ENCODE peak calls at places on chromosomes 6 and 20, in four cellular contexts. C is colonic mucosa, R is cardiac fibroblast, L is heart right ventricle. K is an unnamed sample.

GRCh38 chr20:56409521-56409920 is 2.5 kb upstream of the CASS4 start:
- DNase-seq in C (no peak), R (peak; percentile 90), L (no peak), K (no peak)

GRCh38 chr6:20404641-20405032 is 3.0 kb downstream of the E2F3 start:
- DNase-seq in C (peak; percentile 56), R (peak; percentile 81), L (no peak), K (peak; percentile 66)

GRCh38 chr6:5175195-5175594 is 85.6 kb downstream of the LYRM4 start:
- DNase-seq in C (no peak), R (peak; percentile 32), L (no peak), K (no peak)

GRCh38 chr6:47034421-47034820 is 7.7 kb downstream of the ADGRF1 start:
- DNase-seq in C (no peak), R (peak; percentile 10), L (no peak), K (no peak)

GRCh38 chr6:4550227-4550597 is 226.0 kb upstream of the CDYL start:
- DNase-seq in C (no peak), R (no peak), L (no peak), K (no peak)

GRCh38 chr6:107823047-107823557 is 1.0 kb downstream of the SCML4 start:
- DNase-seq in C (no peak), R (no peak), L (no peak), K (peak; percentile 24)

GRCh38 chr6:82910394-82910793 is 155.2 kb downstream of the UBE3D start:
- DNase-seq in C (no peak), R (no peak), L (no peak), K (no peak)

GRCh38 chr6:137493218-137494038 is 766 bp downstream of the OLIG3 start:
- DNase-seq in C (peak; percentile 41), R (no peak), L (no peak), K (peak; percentile 30)

GRCh38 chr6:9927271-9927670 is 487.6 kb downstream of the TFAP2A start:
- DNase-seq in C (no peak), R (no peak), L (no peak), K (no peak)

GRCh38 chr6:25312703-25313102 is 33.5 kb downstream of the CARMIL1 start:
- DNase-seq in C (no peak), R (peak; percentile 84), L (no peak), K (no peak)
- TF ChIP-seq CTCF in C (no peak), R (no peak), L (no peak), K (no peak)

GRCh38 chr6:88232753-88233152 is 66.6 kb upstream of the CNR1 start:
- DNase-seq in C (no peak), R (no peak), L (no peak), K (no peak)

GRCh38 chr6:88238901-88239300 is 72.8 kb upstream of the CNR1 start:
- DNase-seq in C (no peak), R (no peak), L (no peak), K (no peak)

GRCh38 chr6:88236961-88237360 is 70.8 kb upstream of the CNR1 start:
- DNase-seq in C (no peak), R (no peak), L (no peak), K (no peak)

GRCh38 chr6:88238065-88238464 is 71.9 kb upstream of the CNR1 start:
- DNase-seq in C (peak; percentile 20), R (peak; percentile 55), L (no peak), K (peak; percentile 58)
- TF ChIP-seq CTCF in C (peak; percentile 29), R (peak; percentile 46), L (no peak), K (peak; percentile 79)

GRCh38 chr6:134686071-134686470 is 263.8 kb downstream of the ALDH8A1 start:
- DNase-seq in C (no peak), R (peak; percentile 54), L (no peak), K (no peak)

GRCh38 chr6:134692008-134692407 is 257.9 kb downstream of the ALDH8A1 start:
- DNase-seq in C (no peak), R (no peak), L (no peak), K (no peak)

GRCh38 chr6:134689676-134690447 is 260.0 kb downstream of the ALDH8A1 start:
- DNase-seq in C (no peak), R (no peak), L (peak; percentile 45), K (no peak)

GRCh38 chr6:134689177-134689576 is 260.7 kb downstream of the ALDH8A1 start:
- DNase-seq in C (no peak), R (no peak), L (no peak), K (no peak)

DNA sequence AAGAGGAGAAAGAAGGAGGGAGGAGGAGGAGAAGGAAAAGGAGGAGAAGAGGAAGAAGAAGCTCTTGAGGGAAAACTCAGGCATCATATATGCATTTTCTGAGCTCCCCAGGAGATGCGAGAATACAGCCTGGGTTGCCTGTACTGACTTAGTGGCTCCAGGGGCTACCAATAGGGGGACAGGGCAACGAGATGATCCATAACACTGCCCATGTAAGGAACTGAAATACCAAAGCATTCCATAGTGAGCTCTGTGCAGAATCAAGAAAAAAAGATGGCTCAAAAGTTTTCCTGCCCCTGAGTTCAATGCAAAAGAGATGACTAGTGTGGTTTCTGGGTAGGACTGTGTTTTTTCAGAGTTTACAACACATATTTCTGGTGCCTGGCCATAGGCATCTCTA is 258.7 kb downstream of the ALDH8A1 start:
- DNase-seq in C (no peak), R (no peak), L (no peak), K (no peak)
- TF ChIP-seq CTCF in C (no peak), R (no peak), L (no peak), K (no peak)

DNA sequence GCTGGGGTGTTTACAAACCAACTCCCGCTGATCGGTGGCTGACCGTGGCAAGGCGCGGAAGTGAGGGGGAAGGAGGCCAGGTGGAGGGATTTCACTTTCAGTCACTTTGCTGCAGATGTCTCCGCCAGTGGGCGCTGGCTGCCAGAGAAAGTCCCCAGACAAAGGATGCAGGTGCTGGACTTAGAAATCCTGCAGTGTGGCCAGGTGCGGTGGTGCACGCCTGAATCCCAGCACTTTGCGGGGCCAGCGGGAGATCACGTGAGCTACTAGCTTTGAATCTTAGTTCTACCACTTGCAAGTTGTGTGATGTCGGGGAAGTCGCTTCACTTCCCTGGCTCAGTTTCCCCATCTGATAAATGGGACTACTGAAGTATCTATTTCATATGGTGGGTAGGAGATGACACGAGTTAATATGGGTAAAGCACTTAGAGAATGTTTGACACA is 180.4 kb downstream of the ZNF217 start:
- DNase-seq in C (peak; percentile 53), R (no peak), L (peak; percentile 17), K (peak; percentile 82)
- TF ChIP-seq CTCF in C (peak; percentile 56), R (no peak), L (no peak), K (peak; percentile 93)

GRCh38 chr20:18430172-18430826 is 36.5 kb downstream of the DZANK1 start:
- DNase-seq in C (peak; percentile 41), R (no peak), L (no peak), K (no peak)

GRCh38 chr20:18427214-18427613 is 39.6 kb downstream of the DZANK1 start:
- DNase-seq in C (no peak), R (no peak), L (no peak), K (no peak)

GRCh38 chr20:18428490-18429173 is 38.2 kb downstream of the DZANK1 start:
- DNase-seq in C (peak; percentile 88), R (peak; percentile 48), L (peak; percentile 23), K (no peak)

GRCh38 chr20:18436847-18437246 is 30.0 kb downstream of the DZANK1 start:
- DNase-seq in C (no peak), R (no peak), L (no peak), K (no peak)

GRCh38 chr20:18431206-18431605 is 35.6 kb downstream of the DZANK1 start:
- DNase-seq in C (no peak), R (no peak), L (no peak), K (no peak)
- TF ChIP-seq CTCF in C (no peak), R (no peak), L (peak; percentile 10), K (no peak)

DNA sequence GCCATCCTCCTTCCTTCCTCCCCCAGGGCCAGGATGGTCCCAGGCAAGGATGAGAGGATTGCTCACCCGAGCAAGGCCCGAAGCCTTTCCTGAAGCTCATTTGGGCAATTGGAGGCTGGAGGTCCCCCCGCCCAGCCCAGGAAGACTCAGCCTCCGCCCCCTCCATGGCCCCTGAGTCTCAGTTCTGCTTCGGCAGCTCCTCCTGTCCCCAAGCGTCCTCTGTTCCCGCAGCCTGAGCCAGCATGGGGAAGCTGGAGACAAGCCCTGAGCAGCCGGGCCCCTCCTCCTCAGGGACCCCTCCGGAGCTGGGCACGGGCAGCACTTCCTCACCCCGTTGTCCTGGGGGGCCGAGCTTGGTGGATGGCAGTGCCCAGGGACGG is 26.0 kb downstream of the SLC17A9 start:
- DNase-seq in C (no peak), R (no peak), L (no peak), K (no peak)
- TF ChIP-seq CTCF in C (no peak), R (no peak), L (no peak), K (no peak)

DNA sequence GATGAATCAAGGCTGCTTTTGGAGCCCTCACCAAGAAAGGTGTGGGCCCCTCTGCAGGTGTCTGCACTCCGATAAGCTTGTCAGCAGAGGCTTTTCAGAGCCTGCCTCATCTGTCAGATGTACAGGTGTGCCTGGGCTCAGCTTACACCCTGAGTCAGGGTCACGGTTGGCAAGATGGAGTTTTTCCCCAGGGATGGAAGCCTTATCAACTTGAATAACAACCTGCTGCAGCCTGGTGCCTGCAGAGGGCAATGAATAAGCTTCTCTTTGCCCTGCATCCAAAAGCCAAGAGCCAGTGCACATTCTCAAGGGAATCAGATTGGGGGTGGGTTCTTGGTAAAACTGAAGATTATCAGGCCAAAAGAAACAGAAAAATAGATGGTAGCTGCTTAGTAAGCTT is 427.1 kb downstream of the CD83 start:
- DNase-seq in C (no peak), R (no peak), L (no peak), K (no peak)
- TF ChIP-seq CTCF in C (no peak), R (no peak), L (peak; percentile 7), K (no peak)

GRCh38 chr6:130244728-130245127 is 22.0 kb upstream of the SAMD3 start:
- DNase-seq in C (no peak), R (no peak), L (no peak), K (no peak)
- TF ChIP-seq CTCF in C (no peak), R (no peak), L (no peak), K (no peak)

K was measured in GM13977.